ENCODE peak calls at places on chromosomes 4 and X, in five cellular contexts. J is CD8-positive, alpha-beta T cell; I is hepatocyte; Q is heart left ventricle; Z is tibial nerve. D is an unnamed sample. For H3K4me1 and H3K9me3, the result is how much of the 10 kb centered on the place peaks cover.

GRCh38 chr4:160485071-160485687 is 1382.3 kb downstream of the RAPGEF2 start:
- DNase-seq in Q (no peak), I (no peak), Z (no peak), J (no peak), D (no peak)

GRCh38 chr4:173257732-173258717 is 76.1 kb downstream of the HMGB2 start:
- DNase-seq in I (peak), Q (peak), J (peak), Z (peak), D (peak)

GRCh38 chr4:52982246-52982950 is 120.3 kb downstream of the RASL11B start:
- DNase-seq in Z (no peak), I (peak), Q (no peak), J (no peak), D (no peak)

GRCh38 chr4:115515379-115516171 is 402.2 kb upstream of the NDST4 start:
- DNase-seq in J (no peak), I (no peak), Q (no peak), Z (no peak), D (no peak)

GRCh38 chr4:75916091-75916661 is 13.9 kb upstream of the PPEF2 start:
- DNase-seq in Q (no peak), Z (no peak), J (no peak), I (peak), D (no peak)

GRCh38 chr4:25861951-25862410 is 807 bp downstream of the SEL1L3 start:
- DNase-seq in Z (no peak), J (no peak), Q (no peak), I (peak), D (peak)

GRCh38 chr4:73311428-73311827 is 52.8 kb upstream of the ANKRD17 start:
- DNase-seq in I (peak), Z (no peak), Q (no peak), J (no peak), D (no peak)

GRCh38 chr4:102477657-102478056 is 23.5 kb upstream of the NFKB1 start:
- DNase-seq in Q (no peak), I (no peak), J (no peak), Z (no peak), D (no peak)

GRCh38 chrX:129530410-129530809 is 7.1 kb upstream of the SMARCA1 start:
- DNase-seq in Z (no peak), J (no peak), I (no peak), Q (no peak), D (no peak)

GRCh38 chrX:1468250-1468772 is 15.6 kb upstream of the ASMTL start:
- DNase-seq in J (peak), I (no peak), Q (no peak), Z (no peak), D (peak)

GRCh38 chrX:135531813-135532212 is 11.4 kb downstream of the INTS6L start:
- DNase-seq in J (no peak), Z (no peak), Q (no peak), I (no peak), D (no peak)

GRCh38 chrX:130916636-130917422 is 13.8 kb upstream of the ENOX2 start:
- DNase-seq in Z (no peak), Q (no peak), J (peak), I (peak), D (no peak)

GRCh38 chr4:140645614-140646412 is 77.1 kb upstream of the UCP1 start:
- DNase-seq in J (no peak), Z (no peak), I (no peak), Q (peak), D (no peak)

GRCh38 chr4:23909671-23910070 is 19.8 kb upstream of the PPARGC1A start:
- DNase-seq in Z (no peak), J (no peak), Q (no peak), I (no peak), D (no peak)

GRCh38 chrX:148632444-148632843 is 132.0 kb downstream of the AFF2 start:
- DNase-seq in J (no peak), Q (no peak), Z (no peak), I (no peak), D (no peak)

GRCh38 chr4:144591401-144591800 is 54.6 kb upstream of the HHIP start:
- DNase-seq in Q (no peak), I (peak), Z (no peak), J (no peak), D (no peak)

GRCh38 chr4:73978886-73979285 is 2.9 kb downstream of the PF4 start:
- DNase-seq in Q (no peak), I (peak), J (no peak), Z (no peak), D (no peak)

GRCh38 chr4:10706236-10706635 is 21.7 kb upstream of the CLNK start:
- DNase-seq in Q (no peak), J (no peak), Z (no peak), I (no peak), D (no peak)

GRCh38 chr4:8205241-8205707 is 6.2 kb downstream of the SH3TC1 start:
- DNase-seq in Q (no peak), I (no peak), Z (no peak), J (no peak), D (no peak)

DNA sequence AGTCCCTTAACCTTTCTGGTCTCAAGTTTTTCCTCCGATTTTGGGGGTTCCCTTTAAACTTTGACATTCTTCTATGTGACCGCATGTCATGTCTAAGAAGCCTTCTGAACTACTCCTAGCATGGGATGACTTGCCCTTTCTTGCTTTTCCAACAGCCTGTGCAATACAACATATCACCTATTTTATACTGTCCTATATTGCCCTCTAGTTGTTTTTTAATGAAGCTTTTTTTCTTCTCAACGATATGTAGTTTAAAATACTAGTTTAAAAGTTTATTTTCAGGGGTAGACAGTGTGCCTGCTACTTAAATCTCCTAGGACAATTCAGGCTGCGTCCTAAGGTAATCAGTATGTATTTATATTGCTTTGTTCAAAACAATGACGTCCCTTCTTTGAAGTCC is 1.0 kb upstream of the IGBP1 start:
- DNase-seq in J (no peak), I (no peak), Z (no peak), Q (no peak), D (no peak)
- H3K4me3 ChIP-seq in J (peak), I (no peak), Z (no peak), Q (peak), D (no peak)

GRCh38 chr4:128384765-128385164 is 97.2 kb upstream of the PGRMC2 start:
- DNase-seq in J (no peak), I (no peak), Q (no peak), Z (no peak), D (no peak)
- H3K4me1 ChIP-seq in J (under half), I (under half), Q (under half), Z (under half), D (under half)

DNA sequence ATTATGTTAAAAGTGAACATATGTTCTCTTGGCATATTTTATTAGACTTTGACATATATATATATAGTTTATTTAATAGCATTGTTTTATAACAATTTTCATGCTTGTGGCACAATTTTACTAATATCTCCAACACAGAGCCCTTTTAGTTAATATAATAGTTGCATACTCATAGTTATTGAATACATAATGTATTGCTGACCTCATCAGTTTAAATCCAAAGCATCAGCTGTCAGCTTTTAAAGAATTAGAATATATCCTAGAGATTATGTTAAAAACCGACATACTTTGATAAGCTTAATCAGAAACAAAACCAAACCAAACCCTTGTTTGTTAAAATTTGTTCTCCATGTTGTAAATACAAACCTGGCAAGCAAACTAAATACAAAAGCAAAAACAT is 134.1 kb downstream of the SORBS2 start:
- DNase-seq in J (no peak), Q (no peak), I (no peak), Z (no peak), D (no peak)
- H3K9me3 ChIP-seq in J (under half), Q (under half), I (under half), Z (under half), D (under half)

GRCh38 chr4:48345542-48345941 is 4.2 kb downstream of the SLAIN2 start:
- DNase-seq in Q (no peak), I (no peak), Z (no peak), J (no peak), D (no peak)

GRCh38 chr4:48342559-48342878 is 1.2 kb downstream of the SLAIN2 start:
- DNase-seq in Z (no peak), J (no peak), Q (no peak), I (no peak), D (no peak)

GRCh38 chr4:48341776-48342558 is 638 bp downstream of the SLAIN2 start:
- DNase-seq in J (no peak), Z (no peak), Q (peak), I (peak), D (peak)

GRCh38 chr4:48343035-48343434 is 1.7 kb downstream of the SLAIN2 start:
- DNase-seq in Q (no peak), Z (no peak), I (no peak), J (no peak), D (no peak)

DNA sequence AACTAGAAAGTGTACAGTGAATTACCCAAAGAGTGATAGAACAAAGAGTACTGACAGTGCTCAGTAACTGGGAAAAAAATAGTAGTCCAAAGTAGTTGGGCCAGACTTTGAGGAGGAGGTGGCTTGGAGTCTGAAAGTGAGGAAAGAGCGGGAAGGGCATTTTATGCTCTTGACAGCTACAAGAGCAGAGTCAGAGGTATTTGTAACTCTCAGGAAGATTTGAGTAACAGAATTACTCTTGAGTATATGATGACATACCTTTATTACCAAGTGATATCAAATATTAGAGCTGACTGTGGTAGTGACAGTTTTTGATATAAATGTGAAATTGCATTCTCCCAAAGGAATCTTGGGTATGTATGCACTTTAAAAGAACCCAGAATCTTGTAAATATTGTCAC is 2.2 kb downstream of the SLAIN2 start:
- DNase-seq in Q (no peak), Z (no peak), I (no peak), J (no peak), D (no peak)
- H3K4me3 ChIP-seq in Q (peak), Z (no peak), I (peak), J (no peak), D (no peak)

DNA sequence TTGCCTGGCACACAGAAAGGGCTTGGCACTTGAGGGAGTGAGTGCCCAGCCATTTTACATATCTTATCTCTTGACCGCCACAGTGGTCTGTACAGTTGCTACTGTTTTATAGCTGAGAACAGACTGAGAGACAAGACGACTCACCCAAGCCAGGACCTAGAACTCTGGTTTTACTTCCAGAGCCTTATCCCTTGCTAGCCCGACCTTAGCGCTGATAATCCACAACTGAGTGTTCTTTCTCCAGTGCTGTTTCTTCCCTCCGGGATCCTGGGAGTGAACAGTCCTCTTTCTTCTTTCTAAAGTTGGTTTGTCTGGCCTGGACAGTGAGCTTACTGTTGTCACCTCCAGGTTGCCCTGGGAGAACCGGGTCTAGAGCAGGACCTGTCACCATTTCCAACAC is 52.5 kb upstream of the TADA2B start:
- DNase-seq in J (no peak), I (no peak), Q (no peak), Z (no peak), D (no peak)
- H3K4me1 ChIP-seq in J (under half), I (under half), Q (under half), Z (half or more), D (under half)

GRCh38 chr4:98845960-98846359 is 83.0 kb downstream of the EIF4E start:
- DNase-seq in Z (no peak), J (no peak), I (no peak), Q (no peak), D (no peak)
- H3K9me3 ChIP-seq in Z (under half), J (under half), I (under half), Q (under half), D (under half)

GRCh38 chrX:47232197-47232802 is 509 bp upstream of the USP11 start:
- DNase-seq in Q (no peak), I (no peak), Z (no peak), J (no peak), D (no peak)
- H3K4me3 ChIP-seq in Q (peak), I (peak), Z (peak), J (peak), D (peak)

DNA sequence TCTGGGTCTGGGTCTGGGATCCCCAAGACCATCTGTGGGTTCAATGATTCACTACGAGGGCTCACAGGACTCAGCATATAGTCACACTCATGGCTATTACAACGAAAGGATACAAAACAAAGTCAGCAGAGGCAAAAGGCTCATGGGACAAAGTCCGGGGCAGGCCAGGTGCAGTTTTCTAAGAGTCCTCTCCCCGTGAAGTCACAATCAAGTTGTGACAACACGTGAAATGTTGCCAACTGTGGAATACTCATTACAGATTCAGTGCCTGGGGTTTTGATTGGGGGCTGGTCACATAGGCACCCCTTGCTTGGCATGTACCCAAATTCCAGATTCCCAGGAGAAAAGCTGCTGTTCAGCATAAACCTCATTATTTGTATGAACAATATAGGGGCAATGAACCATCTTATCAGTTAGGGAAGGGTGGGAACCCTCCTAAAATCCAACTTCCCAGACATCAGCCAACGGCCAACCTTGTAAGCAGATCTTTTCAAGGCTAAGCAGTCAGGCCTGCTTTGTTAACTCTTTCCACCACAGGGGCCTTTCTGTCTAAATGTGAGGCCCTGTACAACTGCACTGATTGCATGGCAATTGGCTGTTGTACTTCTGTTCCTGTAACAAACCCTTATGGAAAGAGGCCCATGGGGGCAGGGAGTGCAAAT is 58.2 kb upstream of the DIPK2B start:
- DNase-seq in Z (no peak), I (no peak), J (no peak), Q (no peak), D (no peak)
- H3K4me1 ChIP-seq in Z (under half), I (under half), J (under half), Q (under half), D (under half)

GRCh38 chr4:28449080-28449479 is 1588.4 kb downstream of the STIM2 start:
- DNase-seq in I (no peak), Q (no peak), J (no peak), Z (no peak), D (no peak)

GRCh38 chr4:28444886-28445496 is 1584.3 kb downstream of the STIM2 start:
- DNase-seq in Z (no peak), I (no peak), J (no peak), Q (no peak), D (no peak)

GRCh38 chr4:28443786-28444412 is 1583.3 kb downstream of the STIM2 start:
- DNase-seq in Z (no peak), I (peak), J (no peak), Q (no peak), D (no peak)

GRCh38 chr4:28443371-28443770 is 1582.7 kb downstream of the STIM2 start:
- DNase-seq in I (no peak), Q (no peak), J (no peak), Z (no peak), D (no peak)
- H3K9me3 ChIP-seq in I (under half), Q (under half), J (under half), Z (under half), D (under half)